ENCODE peak calls at places on chromosomes 6 and 20, in ten cellular contexts. L is ovary, T is left ventricle myocardium inferior, N is endothelial cell of umbilical vein, K is body of pancreas, M is transverse colon, G is Peyer's patch, I is tibial nerve, V is psoas muscle, H is IMR-90. A is an unnamed sample.

GRCh38 chr20:51481311-51481997 is 61.1 kb downstream of the NFATC2 start:
- DNase-seq in L (no peak), T (no peak), N (no peak), K (no peak), M (no peak), G (peak; percentile 54), I (no peak), V (no peak), H (no peak), A (no peak)

GRCh38 chr20:8557711-8558110 is 425.6 kb downstream of the PLCB1 start:
- DNase-seq in L (no peak), T (no peak), N (no peak), K (no peak), M (no peak), G (no peak), I (no peak), V (no peak), H (peak; percentile 59), A (peak; percentile 13)

GRCh38 chr6:43883698-43884659 is 114.0 kb downstream of the VEGFA start:
- DNase-seq in L (no peak), T (no peak), N (no peak), K (peak; percentile 75), M (no peak), G (no peak), I (no peak), V (no peak), H (no peak), A (no peak)

GRCh38 chr20:20450461-20451027 is 82.6 kb downstream of the INSM1 start:
- DNase-seq in L (no peak), T (peak; percentile 63), N (peak; percentile 15), K (no peak), M (no peak), G (no peak), I (no peak), V (no peak), H (no peak), A (no peak)

GRCh38 chr6:152188011-152188410 is 380.5 kb downstream of the ESR1 start:
- DNase-seq in L (no peak), T (no peak), N (no peak), K (no peak), M (no peak), G (no peak), I (no peak), V (no peak), H (no peak), A (no peak)

GRCh38 chr20:49276895-49277785 is 717 bp downstream of the ZNFX1 start:
- DNase-seq in L (peak; percentile 51), T (peak; percentile 24), N (no peak), K (peak; percentile 31), M (peak; percentile 49), G (peak; percentile 35), I (peak; percentile 20), V (peak; percentile 38), H (no peak), A (no peak)

GRCh38 chr6:133761706-133762105 is 127.2 kb upstream of the TCF21 start:
- DNase-seq in L (no peak), T (no peak), N (no peak), K (no peak), M (no peak), G (no peak), I (no peak), V (no peak), H (peak; percentile 81), A (no peak)

GRCh38 chr6:43969158-43969981 is 157.9 kb downstream of the MRPL14 start:
- DNase-seq in L (no peak), T (no peak), N (no peak), K (no peak), M (no peak), G (no peak), I (no peak), V (no peak), H (no peak), A (no peak)

GRCh38 chr6:163232649-163233048 is 181.9 kb upstream of the QKI start:
- DNase-seq in L (no peak), T (no peak), N (no peak), K (no peak), M (no peak), G (no peak), I (no peak), V (no peak), H (no peak), A (no peak)

GRCh38 chr6:15577106-15577505 is 85.7 kb downstream of the DTNBP1 start:
- DNase-seq in L (no peak), T (no peak), N (no peak), K (no peak), M (no peak), G (no peak), I (no peak), V (no peak), H (no peak), A (no peak)

GRCh38 chr6:7254980-7255825 is 57.8 kb downstream of the SSR1 start:
- DNase-seq in L (no peak), T (peak; percentile 28), N (no peak), K (no peak), M (no peak), G (no peak), I (no peak), V (no peak), H (no peak), A (no peak)

GRCh38 chr20:17431621-17432364 is 99.4 kb downstream of the BFSP1 start:
- DNase-seq in L (peak; percentile 72), T (peak; percentile 47), N (peak; percentile 33), K (peak; percentile 50), M (peak; percentile 34), G (peak; percentile 23), I (peak; percentile 36), V (peak; percentile 41), H (peak; percentile 44), A (peak; percentile 18)

GRCh38 chr6:14361956-14362587 is 244.5 kb downstream of the CD83 start:
- DNase-seq in L (no peak), T (peak; percentile 24), N (no peak), K (no peak), M (no peak), G (no peak), I (no peak), V (no peak), H (no peak), A (no peak)

GRCh38 chr6:52801188-52801841 is 2.3 kb downstream of the GSTA1 start:
- DNase-seq in L (no peak), T (no peak), N (no peak), K (no peak), M (no peak), G (no peak), I (no peak), V (no peak), H (no peak), A (no peak)

GRCh38 chr20:37240337-37241055 is 21.1 kb downstream of the GHRH start:
- DNase-seq in L (no peak), T (no peak), N (no peak), K (no peak), M (no peak), G (no peak), I (no peak), V (no peak), H (no peak), A (no peak)

GRCh38 chr20:49340161-49340966 is 62.5 kb upstream of the ZNFX1 start:
- DNase-seq in L (no peak), T (peak; percentile 21), N (no peak), K (no peak), M (no peak), G (no peak), I (no peak), V (peak; percentile 45), H (no peak), A (no peak)

DNA sequence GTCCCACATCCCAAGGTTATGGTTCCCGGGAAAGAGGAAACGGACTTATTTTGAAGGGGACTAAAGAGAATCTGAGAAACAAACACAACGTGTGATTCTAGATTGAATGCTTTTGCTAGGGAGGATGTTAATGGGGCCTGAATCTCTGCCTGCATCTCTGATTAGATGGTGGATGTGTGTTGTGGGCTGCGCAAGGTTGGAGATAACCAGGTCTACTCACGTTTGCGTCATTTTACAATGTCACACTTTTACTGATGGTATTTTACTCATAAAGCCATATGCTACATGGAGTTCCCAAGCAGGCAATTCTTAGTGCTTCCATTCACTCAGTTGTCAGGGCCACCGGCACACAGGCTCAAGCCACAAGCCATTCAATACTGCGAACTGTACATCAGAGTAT is 23.2 kb upstream of the CCR6 start:
- DNase-seq in L (no peak), T (no peak), N (no peak), K (no peak), M (no peak), G (no peak), I (no peak), V (no peak), H (no peak), A (no peak)
- H3K27me3 ChIP-seq in L (no peaks in the 10 kb centered on the region), T (no peaks in the 10 kb centered on the region), N (no peaks in the 10 kb centered on the region), K (no peaks in the 10 kb centered on the region), M (no peaks in the 10 kb centered on the region), G (no peaks in the 10 kb centered on the region), I (no peaks in the 10 kb centered on the region), V (no peaks in the 10 kb centered on the region), H (no peaks in the 10 kb centered on the region), A (no peaks in the 10 kb centered on the region)

GRCh38 chr6:38078671-38079070 is 259.1 kb downstream of the ZFAND3 start:
- DNase-seq in L (no peak), T (no peak), N (no peak), K (peak; percentile 27), M (no peak), G (no peak), I (no peak), V (no peak), H (peak; percentile 26), A (no peak)
- TF ChIP-seq CTCF in L (no peak), T (no peak), N (no peak), K (no peak), M (no peak), G (no peak), I (no peak), V (no peak), H (no peak), A (no peak)

DNA sequence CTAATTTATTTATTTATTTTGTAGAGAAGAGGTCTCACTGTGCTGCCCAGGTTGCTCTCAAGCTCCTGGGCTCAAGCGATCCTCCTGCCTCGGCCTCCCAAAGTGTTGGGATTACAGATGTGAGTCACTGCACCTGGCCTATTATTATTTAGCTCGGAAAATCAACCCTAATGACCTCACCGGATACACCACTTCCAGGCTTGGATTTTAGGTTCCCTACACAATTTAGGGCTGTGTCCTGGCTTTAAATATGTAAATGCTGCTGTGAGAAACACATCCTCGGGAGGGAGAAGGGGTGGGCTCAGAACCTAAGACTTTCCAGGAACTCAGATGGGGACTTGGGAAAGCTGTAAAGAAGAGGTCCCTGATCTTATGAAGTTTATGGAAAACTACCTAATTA is 51.0 kb upstream of the SLC32A1 start:
- DNase-seq in L (no peak), T (no peak), N (no peak), K (no peak), M (no peak), G (no peak), I (no peak), V (no peak), H (no peak), A (no peak)
- H3K4me3 ChIP-seq in L (no peak overlapping the region), T (peak overlapping the region; percentile 65), N (no peak overlapping the region), K (no peak overlapping the region), M (no peak overlapping the region), G (no peak overlapping the region), I (no peak overlapping the region), V (no peak overlapping the region), H (no peak overlapping the region), A (no peak overlapping the region)

DNA sequence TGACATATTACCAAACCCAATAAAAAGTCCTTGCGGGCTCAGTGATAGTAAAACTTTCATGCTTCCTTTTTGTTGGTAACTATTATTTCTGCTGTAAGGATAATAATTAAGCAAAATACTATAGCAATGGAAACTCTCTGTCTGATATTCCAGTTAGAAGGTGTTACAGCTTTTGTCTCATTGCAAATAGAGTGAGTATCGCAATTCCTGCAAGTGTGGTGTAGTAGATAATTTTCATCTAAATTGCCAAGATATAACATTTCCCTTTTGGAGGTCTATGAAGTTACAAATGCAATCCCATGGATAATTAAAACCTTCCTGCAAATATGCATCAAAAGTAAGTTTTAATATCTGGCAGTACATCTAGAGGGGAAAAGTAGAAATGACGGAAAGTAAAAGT is 88.7 kb upstream of the CD93 start:
- DNase-seq in L (no peak), T (no peak), N (no peak), K (no peak), M (no peak), G (no peak), I (no peak), V (no peak), H (no peak), A (no peak)
- H3K27me3 ChIP-seq in L (no peaks in the 10 kb centered on the region), T (no peaks in the 10 kb centered on the region), N (peaks cover 6% of the 10 kb centered on the region), K (no peaks in the 10 kb centered on the region), M (no peaks in the 10 kb centered on the region), G (no peaks in the 10 kb centered on the region), I (no peaks in the 10 kb centered on the region), V (no peaks in the 10 kb centered on the region), H (peaks cover 2% of the 10 kb centered on the region), A (no peaks in the 10 kb centered on the region)

A was measured in brain microvascular endothelial cell.